ENCODE peak calls at places on chromosomes 12 and 14, in six cellular contexts. P is Peyer's patch, X is GM13976, W is HL-60, O is HepG2, D is hepatocyte. C is an unnamed sample.

GRCh38 chr14:68113328-68113930 is 293.9 kb downstream of the RAD51B start:
- DNase-seq in P (no peak), X (no peak), W (no peak), O (no peak), D (no peak), C (no peak)

GRCh38 chr14:74549588-74549987 is 56.0 kb downstream of the ISCA2 start:
- DNase-seq in P (no peak), X (no peak), W (no peak), O (no peak), D (no peak), C (peak)

GRCh38 chr12:47155457-47156166 is 75.9 kb upstream of the AMIGO2 start:
- DNase-seq in P (no peak), X (no peak), W (no peak), O (no peak), D (no peak), C (no peak)

GRCh38 chr12:116346751-116347150 is 69.3 kb upstream of the MED13L start:
- DNase-seq in P (no peak), X (no peak), W (no peak), O (no peak), D (peak), C (no peak)

GRCh38 chr14:61531741-61532505 is 163.4 kb upstream of the HIF1A start:
- DNase-seq in P (no peak), X (no peak), W (no peak), O (no peak), D (no peak), C (no peak)

GRCh38 chr14:94628578-94628977 is 16.4 kb downstream of the SERPINA3 start:
- DNase-seq in P (no peak), X (no peak), W (no peak), O (no peak), D (no peak), C (no peak)

GRCh38 chr12:43282106-43282505 is 269.9 kb downstream of the ADAMTS20 start:
- DNase-seq in P (no peak), X (no peak), W (no peak), O (no peak), D (peak), C (no peak)

GRCh38 chr12:43835656-43836454 is at the start of gene TMEM117:
- DNase-seq in P (peak), X (peak), W (peak), O (peak), D (peak), C (peak)

GRCh38 chr14:28765907-28766504 is 581 bp upstream of the FOXG1 start:
- DNase-seq in P (no peak), X (no peak), W (no peak), O (no peak), D (peak), C (no peak)

GRCh38 chr12:50174971-50175715 is 8.0 kb upstream of the CERS5 start:
- DNase-seq in P (no peak), X (peak), W (peak), O (peak), D (peak), C (no peak)

GRCh38 chr12:69457433-69457832 is 12.8 kb upstream of the FRS2 start:
- DNase-seq in P (no peak), X (no peak), W (no peak), O (no peak), D (no peak), C (no peak)

GRCh38 chr12:49507139-49507538 is 31.7 kb upstream of the KCNH3 start:
- DNase-seq in P (no peak), X (no peak), W (no peak), O (no peak), D (no peak), C (no peak)

GRCh38 chr12:113630625-113631024 is 159.0 kb upstream of the LHX5 start:
- DNase-seq in P (no peak), X (no peak), W (no peak), O (no peak), D (no peak), C (no peak)

GRCh38 chr14:69963966-69964365 is 84.8 kb downstream of the SMOC1 start:
- DNase-seq in P (no peak), X (no peak), W (no peak), O (no peak), D (no peak), C (no peak)

GRCh38 chr14:91038439-91038838 is 22.0 kb downstream of the RPS6KA5 start:
- DNase-seq in P (no peak), X (no peak), W (peak), O (no peak), D (no peak), C (no peak)

GRCh38 chr14:104919993-104920315 is 4.7 kb upstream of the PLD4 start:
- DNase-seq in P (no peak), X (no peak), W (no peak), O (no peak), D (no peak), C (no peak)

DNA sequence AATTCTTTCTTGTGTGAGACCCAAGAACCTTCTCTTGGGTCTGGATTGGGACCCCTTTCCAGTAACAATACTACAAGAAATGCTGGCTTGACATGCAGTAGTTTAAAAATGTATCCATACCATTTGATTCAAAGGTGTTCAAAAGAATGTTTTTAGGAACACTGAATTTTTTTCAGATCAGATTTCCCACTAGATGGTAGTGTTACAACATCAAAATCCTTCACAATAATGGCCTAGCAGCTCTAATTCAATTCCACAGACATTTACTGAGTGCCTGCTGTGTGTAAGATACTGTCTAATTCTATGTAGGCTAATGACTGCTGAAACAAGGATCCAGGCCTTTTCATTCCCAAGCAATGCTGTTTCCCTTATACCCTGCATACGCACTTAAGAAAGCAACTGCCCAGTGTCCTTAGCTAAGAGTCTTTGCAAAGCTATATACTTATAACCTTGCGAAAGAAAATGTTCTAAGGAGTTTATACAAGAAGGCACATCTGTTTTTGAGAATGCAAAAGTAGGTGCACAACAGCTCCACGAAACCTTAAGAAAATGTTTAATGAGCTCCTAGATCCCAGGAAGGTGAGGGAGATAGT is 50.7 kb upstream of the PKP2 start:
- DNase-seq in P (no peak), X (no peak), W (no peak), O (peak), D (peak), C (peak)
- TF ChIP-seq CTCF in P (no peak), X (no peak), W (no peak), O (peak), D (peak), C (peak)

DNA sequence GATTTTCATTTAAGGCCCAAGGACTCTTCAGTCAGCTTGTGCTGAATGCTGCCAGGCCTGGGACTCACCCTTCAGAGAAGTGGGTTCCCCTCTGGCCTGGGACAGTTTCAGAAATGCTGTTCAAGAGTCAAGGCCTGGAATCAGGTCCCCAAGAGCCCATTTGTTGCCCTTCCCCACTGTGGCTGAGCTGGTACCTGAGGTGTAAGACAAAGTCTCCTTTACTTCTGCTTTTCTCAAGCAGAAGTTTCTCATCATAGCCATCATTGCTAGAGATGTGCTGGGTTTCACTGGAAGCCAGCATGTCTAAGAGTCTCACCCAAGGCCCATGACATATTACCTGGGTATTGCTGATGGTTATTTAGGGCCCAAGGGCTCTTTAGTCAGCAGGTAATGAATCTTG is 8.9 kb downstream of the FANCM start:
- DNase-seq in P (no peak), X (no peak), W (peak), O (no peak), D (no peak), C (no peak)
- TF ChIP-seq CTCF in P (no peak), X (no peak), W (no peak), O (no peak), D (no peak), C (no peak)

GRCh38 chr12:109740694-109741245 is 27.1 kb downstream of the FAM222A start:
- DNase-seq in P (no peak), X (no peak), W (no peak), O (no peak), D (no peak), C (peak)

GRCh38 chr12:109738878-109739665 is 25.4 kb downstream of the FAM222A start:
- DNase-seq in P (no peak), X (no peak), W (no peak), O (no peak), D (no peak), C (no peak)

GRCh38 chr12:109738209-109738608 is 24.6 kb downstream of the FAM222A start:
- DNase-seq in P (no peak), X (no peak), W (no peak), O (no peak), D (no peak), C (no peak)

GRCh38 chr12:109741286-109741969 is 27.8 kb downstream of the FAM222A start:
- DNase-seq in P (no peak), X (no peak), W (no peak), O (no peak), D (no peak), C (no peak)

DNA sequence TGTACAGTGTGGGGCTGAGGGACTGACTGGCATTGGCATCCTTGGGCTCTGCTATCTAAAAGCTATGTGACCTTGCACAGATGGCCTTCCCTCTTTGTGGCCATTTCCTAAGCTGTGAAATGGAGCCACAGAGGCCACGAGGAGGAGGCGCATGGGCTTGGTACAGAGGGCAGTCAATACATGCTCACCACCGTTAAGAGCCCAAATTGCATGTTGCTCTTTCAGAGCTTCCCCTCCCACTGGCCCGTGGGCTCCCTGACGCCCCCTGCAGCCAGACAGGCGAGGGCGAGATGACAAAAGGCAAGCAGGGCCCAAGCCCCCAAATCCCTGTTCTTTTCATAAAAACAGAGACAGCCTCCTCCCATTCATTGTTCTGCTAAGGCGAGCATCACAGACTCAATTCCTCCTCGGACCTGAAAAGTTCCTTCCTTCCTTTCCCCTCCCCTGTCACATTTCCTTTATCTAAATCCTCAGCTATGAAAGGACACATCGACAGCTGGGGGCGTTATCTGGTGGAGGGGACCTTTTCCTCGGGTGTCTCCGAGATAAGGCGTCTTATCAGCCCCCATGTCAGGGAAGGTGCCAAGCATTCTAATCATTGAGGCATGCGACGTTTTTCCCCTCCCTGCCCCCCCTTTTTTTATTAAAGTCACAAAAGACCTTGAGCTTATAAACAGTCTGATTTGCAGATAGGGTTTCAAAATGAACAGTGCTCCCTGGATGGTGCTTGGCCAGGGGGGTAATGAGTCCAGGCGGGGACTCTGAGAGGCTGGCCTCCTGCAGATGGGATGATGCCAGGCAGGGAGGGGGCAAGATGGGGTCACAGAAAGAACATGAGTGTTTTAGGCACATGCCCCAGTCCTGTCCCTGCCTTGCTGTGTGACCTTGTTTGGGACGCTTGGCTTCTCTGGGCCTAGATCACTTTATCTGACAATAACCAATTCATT is 26.4 kb downstream of the FAM222A start:
- DNase-seq in P (no peak), X (no peak), W (no peak), O (no peak), D (no peak), C (peak)
- TF ChIP-seq CTCF in P (no peak), X (no peak), W (no peak), O (peak), D (peak), C (peak)

DNA sequence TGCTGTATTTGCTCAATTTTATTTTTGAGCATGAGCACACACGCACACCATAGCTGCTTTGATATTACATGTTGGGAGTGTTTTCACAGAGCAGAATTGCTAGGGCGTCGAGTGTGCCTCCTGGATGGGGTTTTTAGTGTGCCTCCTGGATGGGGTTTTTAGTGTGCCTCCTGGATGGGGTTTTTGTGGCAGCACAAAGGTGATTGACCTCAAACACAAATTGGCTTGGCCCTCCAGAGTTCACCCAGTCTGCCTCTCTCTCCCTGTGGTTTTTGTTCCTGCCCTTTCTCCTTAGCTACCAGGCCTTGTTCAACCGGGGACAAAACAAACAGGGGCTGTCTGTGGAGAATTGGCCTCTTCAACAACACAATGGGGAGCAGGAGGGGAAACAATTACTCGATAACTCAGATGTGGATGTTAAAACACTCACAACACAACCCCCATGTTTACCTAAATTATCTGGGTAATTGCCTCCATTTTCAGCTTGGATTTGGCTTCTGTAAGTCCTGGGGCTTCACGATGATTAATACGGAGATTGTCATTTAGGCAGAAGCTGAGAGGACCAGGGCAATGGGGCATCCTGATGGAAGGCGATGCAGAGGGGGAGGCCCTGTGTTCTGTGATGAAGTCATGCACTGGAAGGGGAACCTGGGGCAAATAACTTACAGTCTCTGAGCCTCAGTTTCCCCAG is 26.9 kb downstream of the TBX3 start:
- DNase-seq in P (no peak), X (no peak), W (no peak), O (peak), D (no peak), C (no peak)
- TF ChIP-seq CTCF in P (no peak), X (no peak), W (no peak), O (no peak), D (no peak), C (no peak)

DNA sequence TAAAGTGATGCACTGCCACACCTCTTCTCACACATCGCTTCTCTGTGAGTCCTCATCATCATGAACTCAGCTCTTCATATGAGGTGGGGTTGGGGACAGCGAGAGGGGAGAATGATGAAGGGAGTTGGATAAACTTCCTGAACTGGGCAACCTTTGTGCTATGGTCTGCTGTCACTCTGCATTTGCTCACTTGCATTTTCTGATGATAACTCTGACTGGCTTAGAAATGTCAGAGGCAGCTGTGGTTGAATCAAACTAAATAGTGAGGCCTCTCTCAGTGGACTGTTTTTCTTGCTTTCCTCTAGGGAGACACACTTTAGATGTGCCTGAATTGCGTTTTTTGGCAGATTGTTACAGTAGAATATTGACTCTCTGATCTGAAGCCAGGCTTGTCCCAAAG is 55.2 kb upstream of the NFKBIA start:
- DNase-seq in P (no peak), X (no peak), W (no peak), O (no peak), D (no peak), C (no peak)
- TF ChIP-seq CTCF in P (no peak), X (no peak), W (no peak), O (no peak), D (no peak), C (no peak)

DNA sequence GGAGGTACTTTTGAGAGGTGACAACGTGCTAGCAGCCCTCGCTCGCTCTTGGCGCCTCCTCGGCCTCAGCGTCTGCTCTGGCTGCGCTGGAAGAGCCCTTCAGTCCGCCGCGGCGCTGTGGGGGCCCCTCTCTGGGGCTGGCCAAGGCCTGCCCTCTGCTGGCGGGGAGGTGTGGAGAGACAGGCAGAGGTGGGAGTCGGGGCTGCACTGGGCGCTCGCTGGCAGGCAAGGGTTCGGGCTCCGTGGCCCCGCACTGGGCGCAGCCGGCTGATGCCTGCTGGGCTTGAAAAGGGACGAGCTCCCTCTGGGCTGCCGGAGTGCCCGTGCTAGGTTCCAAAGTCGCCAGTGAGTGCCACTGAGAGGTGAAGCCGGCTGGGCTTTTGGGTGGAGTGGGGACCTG is 580.0 kb downstream of the DIO2 start:
- DNase-seq in P (no peak), X (no peak), W (no peak), O (no peak), D (no peak), C (no peak)
- TF ChIP-seq CTCF in P (no peak), X (no peak), W (no peak), O (no peak), D (no peak), C (no peak)

DNA sequence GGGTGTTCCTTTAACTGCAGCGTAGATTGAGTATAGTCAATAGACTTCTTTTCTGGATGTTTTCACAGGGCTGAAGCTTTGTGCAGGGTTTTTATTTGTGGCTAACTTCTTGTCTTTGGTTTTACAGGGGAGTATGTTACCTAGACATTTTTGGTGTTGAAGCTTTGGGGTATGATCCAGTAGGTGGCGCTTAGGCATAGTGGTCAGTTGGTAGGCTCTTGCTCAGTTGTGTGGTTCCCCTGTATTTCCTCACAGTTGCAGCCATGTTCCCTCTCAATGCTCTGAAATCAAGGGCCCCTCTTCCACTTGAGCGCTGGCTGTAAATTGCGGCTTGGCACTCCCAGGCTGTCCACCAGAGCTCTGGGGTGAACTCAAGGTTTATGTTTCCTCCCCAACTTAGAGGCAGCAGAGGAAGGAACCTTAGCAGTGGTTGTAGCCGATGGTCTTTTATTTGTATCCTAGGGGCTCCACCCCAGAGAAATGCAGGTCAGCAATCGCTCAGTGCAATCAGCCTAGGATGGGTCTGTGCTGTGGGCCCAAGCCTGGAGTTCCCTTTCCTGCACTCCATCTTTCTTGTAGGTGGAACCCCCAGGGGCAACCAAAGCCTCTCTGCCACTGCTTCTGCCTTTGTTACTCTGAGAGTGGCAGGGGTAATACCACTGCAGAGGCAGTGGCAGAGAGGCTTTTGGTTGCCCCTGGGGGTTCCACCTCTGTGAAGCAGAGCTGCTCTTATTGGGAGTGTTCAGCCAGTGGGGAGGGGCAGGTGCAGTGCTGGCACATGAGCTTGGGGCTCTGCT is 55.1 kb downstream of the CMAS start:
- DNase-seq in P (peak), X (peak), W (peak), O (peak), D (peak), C (peak)
- TF ChIP-seq CTCF in P (no peak), X (peak), W (peak), O (peak), D (peak), C (peak)

DNA sequence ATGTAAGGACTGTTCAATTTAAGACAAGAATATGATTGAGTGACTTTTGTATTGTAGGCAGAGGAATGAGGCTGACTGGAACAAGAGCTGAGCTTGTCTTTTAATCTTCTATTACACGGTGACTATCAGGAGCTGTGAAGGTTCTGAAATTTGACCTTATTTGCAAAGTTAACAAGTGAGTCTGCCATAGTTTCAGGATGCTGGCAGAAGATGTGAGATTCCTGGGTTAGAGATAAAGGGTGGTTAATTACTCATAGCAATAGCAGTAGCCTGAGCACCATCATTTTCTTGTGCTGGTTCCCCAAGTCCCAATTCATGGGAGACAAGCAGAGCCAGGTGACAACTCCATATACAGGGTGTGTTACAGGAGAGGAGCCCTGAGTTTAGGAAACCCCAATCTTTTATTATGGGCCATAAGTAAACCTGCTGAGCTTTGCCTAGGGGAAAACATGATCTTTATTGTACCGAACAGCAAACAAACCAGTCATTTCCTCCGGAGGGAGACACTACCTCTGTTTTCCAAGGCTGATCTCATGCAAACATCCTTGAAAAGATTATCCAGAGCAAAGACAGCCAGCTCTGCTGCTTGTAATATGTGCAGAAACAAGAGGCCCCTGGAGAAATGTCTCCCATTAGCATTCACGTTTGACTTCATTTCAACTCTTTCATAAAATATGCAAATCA is 51.7 kb upstream of the DDX11 start:
- DNase-seq in P (no peak), X (no peak), W (no peak), O (no peak), D (no peak), C (no peak)
- TF ChIP-seq CTCF in P (no peak), X (no peak), W (no peak), O (no peak), D (no peak), C (peak)

C was measured in Caco-2.